ENCODE peak calls at places on chromosomes 11 and 22, in seven cellular contexts. One of them, this sample, is unnamed.

GRCh38 chr11:81237139-81237538 is 1496.5 kb downstream of the FAM181B start:
- ATAC-seq in naive B cell: no peak
- ATAC-seq in HCT116: no peak
- ATAC-seq in HepG2: peak
- ATAC-seq in heart right ventricle: peak
- ATAC-seq in SK-N-SH treated with all-trans-retinoic acid at 6 μM for 48 hours: no peak
- ATAC-seq in activated T-cell treated with anti-CD3 and anti-CD28 coated beads, Interleukin-2, amount 50 U/mL, for 4 hours: no peak
- ATAC-seq in this sample: no peak

GRCh38 chr11:1521382-1522080 is 35.0 kb upstream of the MOB2 start:
- ATAC-seq in naive B cell: peak
- ATAC-seq in HCT116: no peak
- ATAC-seq in HepG2: no peak
- ATAC-seq in heart right ventricle: no peak
- ATAC-seq in SK-N-SH treated with all-trans-retinoic acid at 6 μM for 48 hours: no peak
- ATAC-seq in activated T-cell treated with anti-CD3 and anti-CD28 coated beads, Interleukin-2, amount 50 U/mL, for 4 hours: peak
- ATAC-seq in this sample: no peak

GRCh38 chr11:111937461-111937769 is 272 bp downstream of the DIXDC1 start:
- ATAC-seq in naive B cell: no peak
- ATAC-seq in HCT116: peak
- ATAC-seq in HepG2: peak
- ATAC-seq in heart right ventricle: no peak
- ATAC-seq in SK-N-SH treated with all-trans-retinoic acid at 6 μM for 48 hours: peak
- ATAC-seq in activated T-cell treated with anti-CD3 and anti-CD28 coated beads, Interleukin-2, amount 50 U/mL, for 4 hours: no peak
- ATAC-seq in this sample: no peak

GRCh38 chr11:126716456-126717083 is 284.0 kb downstream of the KIRREL3 start:
- ATAC-seq in naive B cell: no peak
- ATAC-seq in HCT116: peak
- ATAC-seq in HepG2: peak
- ATAC-seq in heart right ventricle: no peak
- ATAC-seq in SK-N-SH treated with all-trans-retinoic acid at 6 μM for 48 hours: peak
- ATAC-seq in activated T-cell treated with anti-CD3 and anti-CD28 coated beads, Interleukin-2, amount 50 U/mL, for 4 hours: no peak
- ATAC-seq in this sample: no peak

GRCh38 chr22:42645938-42646568 is 3.1 kb downstream of the CYB5R3 start:
- ATAC-seq in naive B cell: no peak
- ATAC-seq in HCT116: no peak
- ATAC-seq in HepG2: no peak
- ATAC-seq in heart right ventricle: no peak
- ATAC-seq in SK-N-SH treated with all-trans-retinoic acid at 6 μM for 48 hours: no peak
- ATAC-seq in activated T-cell treated with anti-CD3 and anti-CD28 coated beads, Interleukin-2, amount 50 U/mL, for 4 hours: no peak
- ATAC-seq in this sample: no peak

GRCh38 chr11:15835705-15836411 is 520.5 kb downstream of the SOX6 start:
- ATAC-seq in naive B cell: no peak
- ATAC-seq in HCT116: no peak
- ATAC-seq in HepG2: no peak
- ATAC-seq in heart right ventricle: no peak
- ATAC-seq in SK-N-SH treated with all-trans-retinoic acid at 6 μM for 48 hours: no peak
- ATAC-seq in activated T-cell treated with anti-CD3 and anti-CD28 coated beads, Interleukin-2, amount 50 U/mL, for 4 hours: no peak
- ATAC-seq in this sample: no peak

GRCh38 chr11:125148743-125149142 is 15.8 kb upstream of the PKNOX2 start:
- ATAC-seq in naive B cell: no peak
- ATAC-seq in HCT116: no peak
- ATAC-seq in HepG2: no peak
- ATAC-seq in heart right ventricle: no peak
- ATAC-seq in SK-N-SH treated with all-trans-retinoic acid at 6 μM for 48 hours: no peak
- ATAC-seq in activated T-cell treated with anti-CD3 and anti-CD28 coated beads, Interleukin-2, amount 50 U/mL, for 4 hours: no peak
- ATAC-seq in this sample: no peak

GRCh38 chr11:93984205-93984586 is 37.0 kb upstream of the HEPHL1 start:
- ATAC-seq in naive B cell: no peak
- ATAC-seq in HCT116: no peak
- ATAC-seq in HepG2: no peak
- ATAC-seq in heart right ventricle: no peak
- ATAC-seq in SK-N-SH treated with all-trans-retinoic acid at 6 μM for 48 hours: no peak
- ATAC-seq in activated T-cell treated with anti-CD3 and anti-CD28 coated beads, Interleukin-2, amount 50 U/mL, for 4 hours: no peak
- ATAC-seq in this sample: no peak

GRCh38 chr11:36018967-36019596 is 75.2 kb downstream of the LDLRAD3 start:
- ATAC-seq in naive B cell: no peak
- ATAC-seq in HCT116: no peak
- ATAC-seq in HepG2: no peak
- ATAC-seq in heart right ventricle: no peak
- ATAC-seq in SK-N-SH treated with all-trans-retinoic acid at 6 μM for 48 hours: peak
- ATAC-seq in activated T-cell treated with anti-CD3 and anti-CD28 coated beads, Interleukin-2, amount 50 U/mL, for 4 hours: no peak
- ATAC-seq in this sample: no peak

GRCh38 chr22:29117799-29118477 is 45.1 kb downstream of the KREMEN1 start:
- ATAC-seq in naive B cell: no peak
- ATAC-seq in HCT116: no peak
- ATAC-seq in HepG2: no peak
- ATAC-seq in heart right ventricle: no peak
- ATAC-seq in SK-N-SH treated with all-trans-retinoic acid at 6 μM for 48 hours: no peak
- ATAC-seq in activated T-cell treated with anti-CD3 and anti-CD28 coated beads, Interleukin-2, amount 50 U/mL, for 4 hours: no peak
- ATAC-seq in this sample: peak